ENCODE peak calls at places on chromosomes 2 and 18, in ten cellular contexts. One of them, this sample, is unnamed. For H3K4me1, the result is how much of the 10 kb centered on the place peaks cover.

GRCh38 chr18:50744253-50744652 is 75.6 kb downstream of the MRO start:
- DNase-seq in tibial nerve: no peak
- DNase-seq in A549: no peak
- DNase-seq in right atrium auricular region: no peak
- DNase-seq in OCI-LY7: no peak
- DNase-seq in heart left ventricle: no peak
- DNase-seq in neural progenitor cell: no peak
- DNase-seq in adrenal gland: no peak
- DNase-seq in gastrocnemius medialis: no peak
- DNase-seq in aorta: peak
- DNase-seq in this sample: no peak

GRCh38 chr2:37387143-37387835 is 42.9 kb downstream of the QPCT start:
- DNase-seq in right atrium auricular region: no peak
- DNase-seq in gastrocnemius medialis: no peak
- DNase-seq in heart left ventricle: no peak
- DNase-seq in aorta: no peak
- DNase-seq in tibial nerve: no peak
- DNase-seq in OCI-LY7: no peak
- DNase-seq in A549: no peak
- DNase-seq in adrenal gland: no peak
- DNase-seq in neural progenitor cell: no peak
- DNase-seq in this sample: no peak

GRCh38 chr2:27711804-27712203 is 48.1 kb downstream of the SLC4A1AP start:
- DNase-seq in gastrocnemius medialis: no peak
- DNase-seq in neural progenitor cell: no peak
- DNase-seq in aorta: no peak
- DNase-seq in A549: no peak
- DNase-seq in tibial nerve: no peak
- DNase-seq in OCI-LY7: no peak
- DNase-seq in adrenal gland: no peak
- DNase-seq in heart left ventricle: no peak
- DNase-seq in right atrium auricular region: no peak
- DNase-seq in this sample: no peak

GRCh38 chr2:221552282-221552681 is 19.8 kb downstream of the EPHA4 start:
- DNase-seq in tibial nerve: no peak
- DNase-seq in right atrium auricular region: no peak
- DNase-seq in heart left ventricle: no peak
- DNase-seq in A549: no peak
- DNase-seq in gastrocnemius medialis: no peak
- DNase-seq in OCI-LY7: no peak
- DNase-seq in adrenal gland: no peak
- DNase-seq in aorta: no peak
- DNase-seq in neural progenitor cell: no peak
- DNase-seq in this sample: no peak

GRCh38 chr2:147976102-147976501 is 44.4 kb downstream of the ORC4 start:
- DNase-seq in aorta: no peak
- DNase-seq in heart left ventricle: no peak
- DNase-seq in tibial nerve: no peak
- DNase-seq in A549: no peak
- DNase-seq in neural progenitor cell: no peak
- DNase-seq in OCI-LY7: no peak
- DNase-seq in right atrium auricular region: no peak
- DNase-seq in gastrocnemius medialis: no peak
- DNase-seq in adrenal gland: no peak
- DNase-seq in this sample: no peak

GRCh38 chr18:35460719-35461118 is 37.0 kb downstream of the INO80C start:
- DNase-seq in tibial nerve: no peak
- DNase-seq in A549: no peak
- DNase-seq in aorta: no peak
- DNase-seq in adrenal gland: no peak
- DNase-seq in heart left ventricle: no peak
- DNase-seq in neural progenitor cell: no peak
- DNase-seq in gastrocnemius medialis: no peak
- DNase-seq in right atrium auricular region: no peak
- DNase-seq in OCI-LY7: no peak
- DNase-seq in this sample: no peak

GRCh38 chr2:235430366-235431083 is 63.3 kb upstream of the AGAP1 start:
- DNase-seq in right atrium auricular region: no peak
- DNase-seq in adrenal gland: no peak
- DNase-seq in A549: no peak
- DNase-seq in aorta: no peak
- DNase-seq in neural progenitor cell: no peak
- DNase-seq in heart left ventricle: no peak
- DNase-seq in gastrocnemius medialis: no peak
- DNase-seq in OCI-LY7: no peak
- DNase-seq in tibial nerve: no peak
- DNase-seq in this sample: no peak

GRCh38 chr2:241573741-241574140 is 15.2 kb downstream of the BOK start:
- DNase-seq in right atrium auricular region: no peak
- DNase-seq in aorta: peak
- DNase-seq in heart left ventricle: no peak
- DNase-seq in tibial nerve: no peak
- DNase-seq in neural progenitor cell: no peak
- DNase-seq in gastrocnemius medialis: no peak
- DNase-seq in A549: no peak
- DNase-seq in adrenal gland: no peak
- DNase-seq in OCI-LY7: no peak
- DNase-seq in this sample: no peak

GRCh38 chr18:74892066-74892627 is 294.5 kb downstream of the ZNF407 start:
- DNase-seq in heart left ventricle: no peak
- DNase-seq in aorta: no peak
- DNase-seq in A549: no peak
- DNase-seq in gastrocnemius medialis: no peak
- DNase-seq in OCI-LY7: no peak
- DNase-seq in adrenal gland: no peak
- DNase-seq in tibial nerve: no peak
- DNase-seq in right atrium auricular region: no peak
- DNase-seq in neural progenitor cell: no peak
- DNase-seq in this sample: no peak

GRCh38 chr2:88600038-88600465 is 27.2 kb downstream of the EIF2AK3 start:
- DNase-seq in tibial nerve: no peak
- DNase-seq in OCI-LY7: peak
- DNase-seq in A549: peak
- DNase-seq in adrenal gland: peak
- DNase-seq in aorta: no peak
- DNase-seq in neural progenitor cell: peak
- DNase-seq in right atrium auricular region: no peak
- DNase-seq in heart left ventricle: peak
- DNase-seq in gastrocnemius medialis: peak
- DNase-seq in this sample: peak

GRCh38 chr2:231884438-231885140 is 41.6 kb downstream of the NPPC start:
- DNase-seq in right atrium auricular region: no peak
- DNase-seq in OCI-LY7: no peak
- DNase-seq in heart left ventricle: no peak
- DNase-seq in gastrocnemius medialis: no peak
- DNase-seq in A549: no peak
- DNase-seq in tibial nerve: no peak
- DNase-seq in neural progenitor cell: no peak
- DNase-seq in aorta: no peak
- DNase-seq in adrenal gland: no peak
- DNase-seq in this sample: no peak

GRCh38 chr2:158766524-158766923 is 28.6 kb upstream of the DAPL1 start:
- DNase-seq in OCI-LY7: no peak
- DNase-seq in tibial nerve: no peak
- DNase-seq in heart left ventricle: no peak
- DNase-seq in right atrium auricular region: no peak
- DNase-seq in neural progenitor cell: no peak
- DNase-seq in adrenal gland: no peak
- DNase-seq in A549: no peak
- DNase-seq in gastrocnemius medialis: no peak
- DNase-seq in aorta: no peak
- DNase-seq in this sample: no peak

GRCh38 chr2:122822319-122822718 is 1066.9 kb downstream of the TSN start:
- DNase-seq in adrenal gland: no peak
- DNase-seq in right atrium auricular region: no peak
- DNase-seq in aorta: no peak
- DNase-seq in neural progenitor cell: no peak
- DNase-seq in OCI-LY7: no peak
- DNase-seq in heart left ventricle: no peak
- DNase-seq in gastrocnemius medialis: no peak
- DNase-seq in A549: no peak
- DNase-seq in tibial nerve: no peak
- DNase-seq in this sample: no peak

GRCh38 chr2:4094743-4095142 is 391.4 kb downstream of the DCDC2C start:
- DNase-seq in A549: no peak
- DNase-seq in OCI-LY7: no peak
- DNase-seq in tibial nerve: no peak
- DNase-seq in heart left ventricle: no peak
- DNase-seq in gastrocnemius medialis: no peak
- DNase-seq in neural progenitor cell: no peak
- DNase-seq in adrenal gland: no peak
- DNase-seq in right atrium auricular region: no peak
- DNase-seq in aorta: no peak
- DNase-seq in this sample: no peak

GRCh38 chr18:11324956-11325873 is 175.8 kb upstream of the PIEZO2 start:
- DNase-seq in aorta: no peak
- DNase-seq in tibial nerve: no peak
- DNase-seq in right atrium auricular region: no peak
- DNase-seq in OCI-LY7: no peak
- DNase-seq in heart left ventricle: no peak
- DNase-seq in A549: no peak
- DNase-seq in adrenal gland: no peak
- DNase-seq in neural progenitor cell: no peak
- DNase-seq in gastrocnemius medialis: no peak
- DNase-seq in this sample: no peak

GRCh38 chr2:23658466-23658942 is 268.4 kb downstream of the ATAD2B start:
- DNase-seq in adrenal gland: no peak
- DNase-seq in heart left ventricle: peak
- DNase-seq in OCI-LY7: no peak
- DNase-seq in A549: no peak
- DNase-seq in neural progenitor cell: no peak
- DNase-seq in aorta: no peak
- DNase-seq in right atrium auricular region: no peak
- DNase-seq in gastrocnemius medialis: no peak
- DNase-seq in tibial nerve: no peak
- DNase-seq in this sample: no peak

GRCh38 chr2:112768432-112768831 is 4.0 kb upstream of the CKAP2L start:
- DNase-seq in heart left ventricle: no peak
- DNase-seq in neural progenitor cell: no peak
- DNase-seq in aorta: no peak
- DNase-seq in adrenal gland: no peak
- DNase-seq in right atrium auricular region: no peak
- DNase-seq in A549: peak
- DNase-seq in gastrocnemius medialis: no peak
- DNase-seq in OCI-LY7: no peak
- DNase-seq in tibial nerve: no peak
- DNase-seq in this sample: no peak

GRCh38 chr18:22509423-22509822 is 91.7 kb upstream of the CTAGE1 start:
- DNase-seq in aorta: no peak
- DNase-seq in tibial nerve: no peak
- DNase-seq in adrenal gland: no peak
- DNase-seq in OCI-LY7: no peak
- DNase-seq in A549: no peak
- DNase-seq in gastrocnemius medialis: no peak
- DNase-seq in right atrium auricular region: no peak
- DNase-seq in neural progenitor cell: no peak
- DNase-seq in heart left ventricle: no peak
- DNase-seq in this sample: no peak

GRCh38 chr2:11248-11941 is 34.9 kb downstream of the FAM110C start:
- DNase-seq in neural progenitor cell: peak
- DNase-seq in A549: peak
- DNase-seq in aorta: peak
- DNase-seq in tibial nerve: peak
- DNase-seq in adrenal gland: peak
- DNase-seq in gastrocnemius medialis: no peak
- DNase-seq in right atrium auricular region: no peak
- DNase-seq in OCI-LY7: peak
- DNase-seq in heart left ventricle: peak
- DNase-seq in this sample: peak

DNA sequence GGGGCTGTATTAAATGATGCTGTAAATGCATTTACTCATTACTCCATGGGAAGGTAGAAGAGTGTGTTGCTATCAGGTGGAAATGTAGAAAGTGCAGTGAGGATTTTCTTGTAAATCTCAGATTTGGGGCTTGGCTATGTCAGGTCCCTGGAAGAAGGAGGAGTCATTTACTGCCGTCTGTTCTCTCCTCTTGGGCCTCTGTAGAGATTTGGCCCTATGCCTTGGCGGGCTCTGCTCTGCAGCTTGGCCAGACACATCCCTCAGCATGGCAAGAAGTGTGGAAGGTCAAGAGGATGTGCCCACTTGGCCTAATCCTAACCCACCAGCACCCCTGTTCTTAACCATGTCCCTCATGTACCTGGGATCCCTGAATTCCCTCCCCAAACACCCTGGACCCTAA is 6.7 kb downstream of the IL1R1 start:
- DNase-seq in neural progenitor cell: no peak
- DNase-seq in A549: no peak
- DNase-seq in right atrium auricular region: no peak
- DNase-seq in tibial nerve: no peak
- DNase-seq in gastrocnemius medialis: no peak
- DNase-seq in adrenal gland: no peak
- DNase-seq in aorta: no peak
- DNase-seq in heart left ventricle: no peak
- DNase-seq in OCI-LY7: no peak
- DNase-seq in this sample: no peak
- H3K4me1 ChIP-seq in neural progenitor cell: under half
- H3K4me1 ChIP-seq in A549: under half
- H3K4me1 ChIP-seq in right atrium auricular region: under half
- H3K4me1 ChIP-seq in tibial nerve: under half
- H3K4me1 ChIP-seq in gastrocnemius medialis: under half
- H3K4me1 ChIP-seq in adrenal gland: under half
- H3K4me1 ChIP-seq in aorta: under half
- H3K4me1 ChIP-seq in heart left ventricle: under half
- H3K4me1 ChIP-seq in OCI-LY7: under half
- H3K4me1 ChIP-seq in this sample: under half

GRCh38 chr2:46074501-46074900 is 222.7 kb upstream of the EPAS1 start:
- DNase-seq in heart left ventricle: no peak
- DNase-seq in right atrium auricular region: no peak
- DNase-seq in neural progenitor cell: no peak
- DNase-seq in OCI-LY7: no peak
- DNase-seq in A549: no peak
- DNase-seq in adrenal gland: no peak
- DNase-seq in tibial nerve: no peak
- DNase-seq in gastrocnemius medialis: no peak
- DNase-seq in aorta: no peak
- DNase-seq in this sample: no peak
- H3K4me3 ChIP-seq in heart left ventricle: no peak
- H3K4me3 ChIP-seq in right atrium auricular region: no peak
- H3K4me3 ChIP-seq in neural progenitor cell: no peak
- H3K4me3 ChIP-seq in OCI-LY7: no peak
- H3K4me3 ChIP-seq in A549: peak
- H3K4me3 ChIP-seq in adrenal gland: no peak
- H3K4me3 ChIP-seq in tibial nerve: no peak
- H3K4me3 ChIP-seq in gastrocnemius medialis: no peak
- H3K4me3 ChIP-seq in aorta: no peak
- H3K4me3 ChIP-seq in this sample: no peak

GRCh38 chr2:105813045-105813315 is 68.3 kb downstream of the NCK2 start:
- DNase-seq in gastrocnemius medialis: no peak
- DNase-seq in aorta: no peak
- DNase-seq in A549: no peak
- DNase-seq in OCI-LY7: no peak
- DNase-seq in adrenal gland: no peak
- DNase-seq in right atrium auricular region: no peak
- DNase-seq in neural progenitor cell: no peak
- DNase-seq in tibial nerve: no peak
- DNase-seq in heart left ventricle: no peak
- DNase-seq in this sample: no peak
- H3K27ac ChIP-seq in gastrocnemius medialis: peak
- H3K27ac ChIP-seq in aorta: no peak
- H3K27ac ChIP-seq in A549: no peak
- H3K27ac ChIP-seq in OCI-LY7: no peak
- H3K27ac ChIP-seq in adrenal gland: no peak
- H3K27ac ChIP-seq in right atrium auricular region: no peak
- H3K27ac ChIP-seq in neural progenitor cell: no peak
- H3K27ac ChIP-seq in tibial nerve: peak
- H3K27ac ChIP-seq in heart left ventricle: no peak
- H3K27ac ChIP-seq in this sample: peak

GRCh38 chr2:85757860-85758259 is 4.1 kb downstream of the ATOH8 start:
- DNase-seq in A549: no peak
- DNase-seq in gastrocnemius medialis: no peak
- DNase-seq in adrenal gland: no peak
- DNase-seq in neural progenitor cell: no peak
- DNase-seq in OCI-LY7: no peak
- DNase-seq in aorta: no peak
- DNase-seq in right atrium auricular region: no peak
- DNase-seq in heart left ventricle: no peak
- DNase-seq in tibial nerve: no peak
- DNase-seq in this sample: no peak
- H3K4me1 ChIP-seq in A549: under half
- H3K4me1 ChIP-seq in gastrocnemius medialis: half or more
- H3K4me1 ChIP-seq in adrenal gland: under half
- H3K4me1 ChIP-seq in neural progenitor cell: under half
- H3K4me1 ChIP-seq in OCI-LY7: under half
- H3K4me1 ChIP-seq in aorta: under half
- H3K4me1 ChIP-seq in right atrium auricular region: under half
- H3K4me1 ChIP-seq in heart left ventricle: half or more
- H3K4me1 ChIP-seq in tibial nerve: under half
- H3K4me1 ChIP-seq in this sample: under half

This sample was measured in uterus.